ENCODE peak calls at places on chromosomes 6 and 20, in four cellular contexts. One of them, this sample, is unnamed.

GRCh38 chr6:42292002-42292735 is 74.5 kb upstream of the MRPS10 start:
- DNase-seq in OCI-LY7: no peak
- DNase-seq in ovary: no peak
- DNase-seq in A549: peak; percentile 63
- DNase-seq in this sample: no peak

GRCh38 chr6:116405663-116406329 is 35.0 kb downstream of the DSE start:
- DNase-seq in OCI-LY7: peak; percentile 78
- DNase-seq in ovary: peak; percentile 39
- DNase-seq in A549: no peak
- DNase-seq in this sample: no peak

GRCh38 chr6:28589234-28589951 is 63.7 kb downstream of the GPX5 start:
- DNase-seq in OCI-LY7: peak; percentile 8
- DNase-seq in ovary: peak; percentile 55
- DNase-seq in A549: peak; percentile 97
- DNase-seq in this sample: no peak

GRCh38 chr6:155880905-155881304 is 425.3 kb upstream of the NOX3 start:
- DNase-seq in OCI-LY7: no peak
- DNase-seq in ovary: no peak
- DNase-seq in A549: no peak
- DNase-seq in this sample: no peak

GRCh38 chr20:60630609-60631008 is 621.5 kb upstream of the CDH4 start:
- DNase-seq in OCI-LY7: no peak
- DNase-seq in ovary: no peak
- DNase-seq in A549: no peak
- DNase-seq in this sample: no peak

GRCh38 chr20:46951405-46951804 is 56.8 kb downstream of the EYA2 start:
- DNase-seq in OCI-LY7: no peak
- DNase-seq in ovary: no peak
- DNase-seq in A549: no peak
- DNase-seq in this sample: no peak

GRCh38 chr6:107488174-107488874 is 1.6 kb upstream of the SOBP start:
- DNase-seq in OCI-LY7: no peak
- DNase-seq in ovary: peak; percentile 22
- DNase-seq in A549: no peak
- DNase-seq in this sample: no peak

GRCh38 chr20:13638162-13638495 is 603 bp downstream of the TASP1 start:
- DNase-seq in OCI-LY7: no peak
- DNase-seq in ovary: no peak
- DNase-seq in A549: peak; percentile 31
- DNase-seq in this sample: no peak

GRCh38 chr6:144316866-144317204 is 31.7 kb downstream of the UTRN start:
- DNase-seq in OCI-LY7: no peak
- DNase-seq in ovary: no peak
- DNase-seq in A549: no peak
- DNase-seq in this sample: no peak

GRCh38 chr20:57964011-57964862 is 254.4 kb upstream of the PMEPA1 start:
- DNase-seq in OCI-LY7: no peak
- DNase-seq in ovary: no peak
- DNase-seq in A549: no peak
- DNase-seq in this sample: peak; percentile 23

DNA sequence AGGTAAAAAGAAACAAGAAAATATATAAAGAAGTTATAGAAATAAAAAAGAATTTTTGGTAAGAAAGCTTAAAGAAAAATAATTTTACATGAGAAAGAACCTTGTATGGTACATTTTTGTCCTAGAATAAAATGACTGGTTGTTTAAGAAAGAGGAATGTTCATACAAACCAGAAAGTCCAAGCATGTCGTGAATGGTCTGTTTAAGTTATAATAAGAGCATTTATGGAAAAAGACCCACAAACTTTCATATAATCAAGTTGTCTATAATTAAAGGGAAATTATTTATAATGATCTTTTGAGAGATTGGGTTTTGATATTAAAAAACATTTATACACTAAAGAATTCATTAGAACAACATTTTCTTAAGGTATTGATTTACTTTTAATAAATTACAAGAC is 27.8 kb upstream of the FAM110A start:
- DNase-seq in OCI-LY7: peak; percentile 66
- DNase-seq in ovary: no peak
- DNase-seq in A549: peak; percentile 59
- DNase-seq in this sample: no peak
- H3K9me3 ChIP-seq in OCI-LY7: peaks cover 14% of the 10 kb centered on the region
- H3K9me3 ChIP-seq in ovary: no peaks in the 10 kb centered on the region
- H3K9me3 ChIP-seq in A549: peaks cover 35% of the 10 kb centered on the region
- H3K9me3 ChIP-seq in this sample: peaks cover 15% of the 10 kb centered on the region

GRCh38 chr6:164166996-164167395 is 752.5 kb downstream of the QKI start:
- DNase-seq in OCI-LY7: no peak
- DNase-seq in ovary: no peak
- DNase-seq in A549: no peak
- DNase-seq in this sample: no peak

GRCh38 chr6:164167873-164168405 is 753.4 kb downstream of the QKI start:
- DNase-seq in OCI-LY7: no peak
- DNase-seq in ovary: no peak
- DNase-seq in A549: no peak
- DNase-seq in this sample: no peak

GRCh38 chr6:164168595-164168994 is 754.1 kb downstream of the QKI start:
- DNase-seq in OCI-LY7: no peak
- DNase-seq in ovary: no peak
- DNase-seq in A549: no peak
- DNase-seq in this sample: no peak

GRCh38 chr6:164164921-164165320 is 750.4 kb downstream of the QKI start:
- DNase-seq in OCI-LY7: no peak
- DNase-seq in ovary: no peak
- DNase-seq in A549: no peak
- DNase-seq in this sample: no peak

GRCh38 chr6:164166515-164166914 is 752.0 kb downstream of the QKI start:
- DNase-seq in OCI-LY7: no peak
- DNase-seq in ovary: no peak
- DNase-seq in A549: no peak
- DNase-seq in this sample: no peak
- H3K9me3 ChIP-seq in OCI-LY7: no peaks in the 10 kb centered on the region
- H3K9me3 ChIP-seq in ovary: no peaks in the 10 kb centered on the region
- H3K9me3 ChIP-seq in A549: no peaks in the 10 kb centered on the region
- H3K9me3 ChIP-seq in this sample: no peaks in the 10 kb centered on the region

DNA sequence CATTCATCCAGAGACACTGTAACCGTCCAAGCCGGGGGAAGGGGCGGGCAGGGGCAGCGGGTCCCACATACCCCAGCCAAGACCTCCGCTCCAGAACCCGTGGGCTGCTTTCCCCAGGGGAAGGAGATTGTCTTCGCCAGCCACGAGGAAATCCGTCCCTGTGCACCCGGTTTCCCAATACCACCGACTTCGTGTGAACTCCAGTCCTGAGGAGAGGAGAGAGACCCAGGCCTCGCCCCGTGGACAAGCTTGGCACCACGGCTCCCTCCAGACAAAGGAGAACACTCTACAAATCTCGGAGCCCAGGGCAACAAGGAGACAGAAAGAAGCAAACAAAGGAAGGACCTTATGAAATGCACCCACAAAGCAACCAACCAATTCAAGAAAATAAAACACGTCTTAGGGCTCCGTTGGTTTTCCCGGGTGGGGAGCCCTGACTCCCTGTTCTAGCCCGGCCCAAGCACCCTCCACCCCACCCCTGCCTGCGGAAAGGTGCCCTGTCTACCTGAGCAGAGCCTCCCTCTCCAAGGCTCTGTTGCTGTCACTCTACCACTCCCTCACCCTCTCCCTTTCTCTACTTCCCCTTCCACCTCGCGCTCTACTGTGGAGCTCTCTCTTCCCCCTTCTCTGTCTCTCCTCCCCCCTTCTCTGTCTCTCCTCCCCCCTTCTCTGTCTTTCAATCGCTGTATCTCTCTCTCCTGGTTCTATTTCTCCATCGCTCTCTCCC is 1382.8 kb upstream of the DEFB115 start:
- DNase-seq in OCI-LY7: no peak
- DNase-seq in ovary: no peak
- DNase-seq in A549: no peak
- DNase-seq in this sample: no peak
- H3K9me3 ChIP-seq in OCI-LY7: no peaks in the 10 kb centered on the region
- H3K9me3 ChIP-seq in ovary: peaks cover 4% of the 10 kb centered on the region
- H3K9me3 ChIP-seq in A549: peaks cover 6% of the 10 kb centered on the region
- H3K9me3 ChIP-seq in this sample: peaks cover 34% of the 10 kb centered on the region

GRCh38 chr6:164807125-164807524 is 502.3 kb downstream of the C6orf118 start:
- DNase-seq in OCI-LY7: no peak
- DNase-seq in ovary: no peak
- DNase-seq in A549: no peak
- DNase-seq in this sample: no peak
- H3K9me3 ChIP-seq in OCI-LY7: no peaks in the 10 kb centered on the region
- H3K9me3 ChIP-seq in ovary: no peaks in the 10 kb centered on the region
- H3K9me3 ChIP-seq in A549: no peaks in the 10 kb centered on the region
- H3K9me3 ChIP-seq in this sample: peaks cover 6% of the 10 kb centered on the region

DNA sequence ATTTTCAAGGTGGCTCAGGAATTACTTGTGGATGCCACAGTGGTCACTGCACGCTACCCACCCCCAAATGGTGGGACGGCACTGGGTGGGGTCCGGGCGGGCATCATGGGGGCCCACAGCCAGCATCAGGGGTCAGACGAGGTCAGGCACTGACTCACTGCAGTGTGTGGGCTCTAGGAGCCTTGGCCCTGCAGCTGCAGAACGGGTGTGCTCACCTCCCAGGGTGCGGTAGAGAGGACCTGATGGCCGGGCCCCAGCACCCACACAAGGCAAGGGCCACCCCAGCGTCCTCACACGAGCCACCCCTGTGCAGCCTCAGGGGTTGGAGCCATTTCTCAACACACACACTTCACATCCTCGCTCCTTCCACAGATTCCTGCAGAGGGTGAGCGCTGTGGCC is 34.3 kb downstream of the KCNQ2 start:
- DNase-seq in OCI-LY7: no peak
- DNase-seq in ovary: no peak
- DNase-seq in A549: no peak
- DNase-seq in this sample: no peak
- H3K9me3 ChIP-seq in OCI-LY7: no peaks in the 10 kb centered on the region
- H3K9me3 ChIP-seq in ovary: no peaks in the 10 kb centered on the region
- H3K9me3 ChIP-seq in A549: no peaks in the 10 kb centered on the region
- H3K9me3 ChIP-seq in this sample: no peaks in the 10 kb centered on the region

This sample was measured in heart right ventricle.